ENCODE peak calls at places on chromosome 12, in seven cellular contexts. B is heart left ventricle, A is uterus, F is tibial nerve, Z is right lobe of liver, D is cardiac muscle cell, P is tibial artery. L is an unnamed sample.

GRCh38 chr12:50725011-50725899 is 38.6 kb upstream of the ATF1 start:
- DNase-seq in A (no peak), D (peak; percentile 56), B (no peak), Z (no peak), P (no peak), F (peak; percentile 19), L (no peak)

GRCh38 chr12:44217146-44217883 is 381.4 kb downstream of the TMEM117 start:
- DNase-seq in D (no peak), F (no peak), A (no peak), B (no peak), Z (no peak), P (no peak), L (no peak)

GRCh38 chr12:1527789-1528188 is 66.6 kb downstream of the FBXL14 start:
- DNase-seq in P (no peak), D (peak; percentile 29), F (no peak), A (no peak), Z (no peak), B (no peak), L (no peak)

GRCh38 chr12:105907982-105908381 is 230.8 kb downstream of the NUAK1 start:
- DNase-seq in F (no peak), D (no peak), A (no peak), P (no peak), Z (no peak), B (no peak), L (no peak)

GRCh38 chr12:130413909-130414308 is 76.2 kb downstream of the PIWIL1 start:
- DNase-seq in B (no peak), A (no peak), D (no peak), Z (no peak), F (no peak), P (no peak), L (no peak)

GRCh38 chr12:102847131-102847530 is 69.9 kb downstream of the PAH start:
- DNase-seq in P (no peak), F (no peak), D (peak; percentile 1), A (no peak), Z (no peak), B (no peak), L (no peak)

GRCh38 chr12:102501773-102502172 is 21.4 kb upstream of the IGF1 start:
- DNase-seq in F (no peak), D (no peak), Z (no peak), B (no peak), A (peak; percentile 30), P (no peak), L (no peak)

GRCh38 chr12:64730585-64730964 is 28.6 kb downstream of the GNS start:
- DNase-seq in Z (no peak), A (no peak), F (no peak), B (no peak), D (no peak), P (no peak), L (no peak)

GRCh38 chr12:3077572-3078081 is 448 bp downstream of the TSPAN9 start:
- DNase-seq in B (peak; percentile 71), D (peak; percentile 74), F (no peak), Z (peak; percentile 46), A (peak; percentile 50), P (peak; percentile 27), L (peak; percentile 49)

GRCh38 chr12:86914716-86915115 is 658.5 kb upstream of the MGAT4C start:
- DNase-seq in P (peak; percentile 29), A (no peak), D (peak; percentile 80), B (no peak), Z (no peak), F (no peak), L (no peak)

GRCh38 chr12:53992377-53992776 is 7.4 kb downstream of the HOXC10 start:
- DNase-seq in F (no peak), A (no peak), D (no peak), B (no peak), Z (no peak), P (no peak), L (no peak)

GRCh38 chr12:53995311-53996187 is 4.4 kb upstream of the HOXC9 start:
- DNase-seq in Z (no peak), B (no peak), D (no peak), A (peak; percentile 75), P (peak; percentile 76), F (no peak), L (peak; percentile 13)

GRCh38 chr12:53994268-53994690 is 5.7 kb upstream of the HOXC9 start:
- DNase-seq in Z (no peak), D (no peak), F (no peak), B (no peak), A (no peak), P (no peak), L (no peak)

GRCh38 chr12:53994691-53995310 is 5.2 kb upstream of the HOXC9 start:
- DNase-seq in P (no peak), D (no peak), Z (no peak), A (no peak), B (no peak), F (no peak), L (no peak)

DNA sequence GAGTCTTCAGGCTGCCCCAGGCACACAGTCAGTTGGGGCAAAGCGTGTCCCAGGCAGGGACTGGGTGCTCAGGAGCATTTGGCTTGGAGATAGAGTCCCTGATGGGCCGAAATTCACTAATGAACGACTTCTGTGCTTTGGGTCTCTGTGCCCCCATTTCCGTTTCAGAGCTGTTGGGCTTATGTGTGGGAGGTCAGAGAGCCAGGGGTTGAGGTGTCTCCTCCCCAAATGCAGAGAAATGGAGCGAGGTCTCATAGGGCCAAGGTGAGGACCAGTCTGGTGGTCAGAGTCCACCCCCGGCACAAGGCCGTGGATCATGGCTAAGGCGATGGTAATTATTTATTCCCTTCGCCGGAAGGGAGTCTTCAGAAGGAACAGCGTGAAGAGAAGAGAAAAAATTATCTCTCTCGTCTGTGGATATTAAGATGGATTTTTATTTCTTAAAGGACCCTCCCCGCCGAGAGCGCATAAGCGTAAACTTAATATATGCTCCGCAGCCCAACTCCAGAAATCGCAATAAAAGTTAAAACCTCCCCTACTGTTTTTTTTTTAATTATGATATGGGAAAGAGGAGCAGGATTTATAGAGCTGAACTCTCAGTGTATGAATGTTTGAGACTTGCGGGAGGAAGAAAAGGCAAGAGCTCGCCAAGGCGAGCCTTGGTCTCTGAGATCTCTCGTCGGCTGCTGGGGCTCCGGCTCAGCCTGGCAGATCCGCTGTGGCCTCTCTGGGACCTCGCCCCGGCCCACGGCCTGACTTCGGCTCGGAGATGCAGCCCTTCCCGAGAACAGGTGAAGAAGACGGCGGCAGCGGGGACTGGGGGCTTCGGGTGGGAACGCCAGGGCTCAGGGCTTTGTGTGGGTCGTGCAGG is 6.3 kb upstream of the HOXC9 start:
- DNase-seq in B (no peak), Z (no peak), D (no peak), A (no peak), F (no peak), P (no peak), L (peak; percentile 37)
- H3K4me1 ChIP-seq in B (peaks cover 16% of the 10 kb centered on the region), Z (no peaks in the 10 kb centered on the region), D (no peaks in the 10 kb centered on the region), A (peaks cover 23% of the 10 kb centered on the region), F (no peaks in the 10 kb centered on the region), P (peaks cover 8% of the 10 kb centered on the region), L (peaks cover 30% of the 10 kb centered on the region)

DNA sequence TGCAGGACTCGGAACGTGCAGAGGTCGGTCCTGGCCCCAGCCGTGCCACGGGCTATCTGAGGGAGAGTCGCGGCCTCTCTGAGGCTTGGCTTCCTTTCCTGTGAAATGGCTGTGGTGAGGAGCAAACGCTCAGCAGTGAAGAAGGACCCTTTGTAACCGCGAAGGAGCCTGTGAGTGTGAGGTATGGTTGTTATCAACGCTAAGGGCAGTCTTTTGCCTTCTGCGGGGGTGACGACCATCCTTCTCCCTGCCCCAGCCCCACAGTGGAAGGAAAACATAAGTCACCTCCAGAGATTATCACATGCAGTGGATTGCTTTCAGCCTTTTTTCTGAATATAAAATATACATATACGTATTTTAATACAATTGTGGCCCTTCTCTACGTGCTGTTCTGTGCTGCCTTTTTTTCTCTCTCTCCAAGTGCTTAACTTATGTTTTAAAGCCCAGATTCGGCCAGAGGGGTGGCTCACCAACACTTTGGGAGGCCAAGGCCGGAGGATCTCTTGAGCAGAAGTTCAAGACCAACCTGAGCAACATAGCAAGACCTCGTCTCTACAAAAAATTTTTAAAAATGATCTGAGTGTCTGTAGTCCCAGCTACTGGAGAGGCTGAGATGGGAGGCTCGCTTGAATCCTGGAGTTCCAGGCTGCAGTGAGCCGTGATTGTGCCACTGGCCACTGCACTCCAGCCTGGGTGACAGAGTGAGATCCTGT is 17.4 kb downstream of the TAMALIN start:
- DNase-seq in B (no peak), D (no peak), Z (no peak), F (no peak), A (no peak), P (no peak), L (no peak)
- TF ChIP-seq CTCF in B (no peak), D (peak; percentile 18), Z (peak; percentile 3), F (no peak), A (no peak), P (peak; percentile 8), L (no peak)

GRCh38 chr12:110921262-110921661 is 883 bp upstream of the MYL2 start:
- DNase-seq in F (no peak), Z (no peak), D (peak; percentile 55), A (no peak), P (no peak), B (no peak), L (no peak)

GRCh38 chr12:110917961-110918360 is 2.4 kb downstream of the MYL2 start:
- DNase-seq in Z (no peak), D (no peak), F (no peak), A (no peak), B (no peak), P (no peak), L (no peak)

GRCh38 chr12:110919720-110920119 is 659 bp downstream of the MYL2 start:
- DNase-seq in B (no peak), A (no peak), F (no peak), D (no peak), P (no peak), Z (no peak), L (no peak)

GRCh38 chr12:110922652-110923051 is 2.3 kb upstream of the MYL2 start:
- DNase-seq in D (no peak), Z (no peak), A (no peak), B (no peak), P (no peak), F (no peak), L (no peak)

DNA sequence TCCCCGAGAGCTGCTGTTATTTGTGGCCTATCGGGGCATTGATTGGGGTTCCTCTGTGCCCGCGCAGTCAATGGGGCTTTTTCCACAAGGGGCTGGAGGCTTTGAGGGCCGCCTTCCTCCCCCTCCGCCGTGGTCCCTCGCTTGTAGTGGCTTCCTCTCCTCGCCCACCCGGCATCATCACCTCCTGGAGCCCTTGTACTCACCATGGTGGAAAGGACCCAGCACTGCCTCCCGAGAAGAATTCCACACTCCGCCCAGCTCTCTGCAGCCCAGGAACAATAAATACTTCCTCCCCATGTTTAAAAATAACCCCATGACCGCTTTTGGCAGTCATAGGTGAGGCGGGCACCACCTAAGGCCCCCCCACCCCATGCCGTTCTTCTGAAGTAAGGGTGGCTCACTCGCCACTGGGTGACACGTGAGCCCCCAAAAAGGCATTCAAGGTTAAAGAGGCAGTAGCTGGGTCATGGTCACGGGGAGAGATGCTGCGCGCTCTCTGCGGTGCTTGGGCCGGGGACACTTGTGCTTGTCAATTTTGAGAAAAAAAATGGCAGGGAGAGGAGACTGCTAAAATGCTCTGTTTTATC is at the start of gene MYL2:
- DNase-seq in D (no peak), Z (no peak), A (no peak), B (no peak), P (no peak), F (no peak), L (no peak)
- H3K4me1 ChIP-seq in D (peaks cover 43% of the 10 kb centered on the region), Z (no peaks in the 10 kb centered on the region), A (no peaks in the 10 kb centered on the region), B (peaks cover 3% of the 10 kb centered on the region), P (no peaks in the 10 kb centered on the region), F (no peaks in the 10 kb centered on the region), L (no peaks in the 10 kb centered on the region)

DNA sequence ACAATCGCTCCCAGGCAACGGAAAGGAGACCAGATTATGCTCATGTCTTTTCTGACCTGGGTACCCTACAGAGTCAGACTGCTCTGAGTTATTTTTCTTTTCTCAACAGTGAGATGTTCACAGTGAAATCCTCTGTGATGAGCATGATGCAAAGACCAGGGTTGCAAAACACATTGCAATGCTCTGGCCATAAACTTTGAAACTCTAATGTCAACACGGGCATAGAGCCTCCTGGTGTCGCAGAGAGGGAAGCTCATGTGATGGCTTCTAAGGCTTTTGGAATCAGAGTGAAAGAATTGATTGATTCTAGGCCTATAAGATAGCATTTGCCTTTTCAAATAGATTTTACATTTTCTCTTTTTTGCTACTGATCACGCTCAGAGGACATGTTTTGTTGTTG is 193.4 kb downstream of the RASSF9 start:
- DNase-seq in B (no peak), D (peak; percentile 80), Z (no peak), P (no peak), F (no peak), A (no peak), L (no peak)
- TF ChIP-seq CTCF in B (no peak), D (peak; percentile 57), Z (peak; percentile 54), P (no peak), F (no peak), A (no peak), L (no peak)

L was measured in mucosa of descending colon.